ENCODE peak calls at places on chromosomes 6 and 20, in five cellular contexts. H, C, D, V and M are unnamed samples. For H3K9me3 and H3K36me3, the result is how much of the 10 kb centered on the place peaks cover.

GRCh38 chr6:112279044-112279916 is 24.9 kb upstream of the LAMA4 start:
- DNase-seq in H (no peak), C (no peak), D (no peak), V (peak), M (no peak)

GRCh38 chr6:38034269-38034914 is 214.9 kb downstream of the ZFAND3 start:
- DNase-seq in H (no peak), C (no peak), D (peak), V (no peak), M (no peak)

GRCh38 chr6:108848116-108848868 is at the start of gene ARMC2:
- DNase-seq in H (peak), C (peak), D (peak), V (peak), M (peak)

GRCh38 chr6:45812937-45813336 is 202.7 kb downstream of the CLIC5 start:
- DNase-seq in H (no peak), C (no peak), D (no peak), V (no peak), M (no peak)

GRCh38 chr6:162708971-162709370 is 18.6 kb downstream of the PRKN start:
- DNase-seq in H (no peak), C (no peak), D (no peak), V (no peak), M (no peak)

GRCh38 chr20:14657231-14657630 is 319.8 kb upstream of the FLRT3 start:
- DNase-seq in H (no peak), C (no peak), D (no peak), V (no peak), M (no peak)

GRCh38 chr20:44597516-44597915 is 15.1 kb downstream of the PKIG start:
- DNase-seq in H (no peak), C (no peak), D (no peak), V (no peak), M (no peak)

GRCh38 chr6:36793913-36794703 is 45.1 kb downstream of the CPNE5 start:
- DNase-seq in H (no peak), C (no peak), D (no peak), V (no peak), M (no peak)

GRCh38 chr6:31972709-31973350 is 892 bp upstream of the DXO start:
- DNase-seq in H (peak), C (no peak), D (no peak), V (no peak), M (no peak)

GRCh38 chr6:1491025-1491424 is 101.6 kb downstream of the FOXF2 start:
- DNase-seq in H (no peak), C (no peak), D (no peak), V (no peak), M (no peak)

GRCh38 chr6:56841372-56841749 is 113.5 kb upstream of the BEND6 start:
- DNase-seq in H (no peak), C (no peak), D (no peak), V (no peak), M (no peak)

GRCh38 chr6:7138921-7139358 is 31.2 kb downstream of the RREB1 start:
- DNase-seq in H (no peak), C (no peak), D (peak), V (no peak), M (no peak)

GRCh38 chr6:169167581-169168301 is 85.9 kb downstream of the THBS2 start:
- DNase-seq in H (no peak), C (no peak), D (no peak), V (peak), M (no peak)

GRCh38 chr20:11403711-11404110 is 514.0 kb upstream of the BTBD3 start:
- DNase-seq in H (peak), C (no peak), D (no peak), V (no peak), M (no peak)

GRCh38 chr20:34781250-34781649 is 44.2 kb downstream of the NCOA6 start:
- DNase-seq in H (no peak), C (no peak), D (no peak), V (no peak), M (no peak)

GRCh38 chr6:135094403-135094821 is 39.8 kb upstream of the HBS1L start:
- DNase-seq in H (no peak), C (no peak), D (peak), V (no peak), M (peak)

GRCh38 chr20:57526067-57526884 is 1.3 kb upstream of the CTCFL start:
- DNase-seq in H (no peak), C (no peak), D (no peak), V (peak), M (no peak)

GRCh38 chr6:40997256-40997957 is 41.6 kb downstream of the UNC5CL start:
- DNase-seq in H (peak), C (no peak), D (peak), V (no peak), M (no peak)

GRCh38 chr20:62437985-62438384 is 10.6 kb upstream of the RBBP8NL start:
- DNase-seq in H (no peak), C (no peak), D (no peak), V (no peak), M (no peak)

GRCh38 chr6:65997539-65997938 is 290.5 kb upstream of the EYS start:
- DNase-seq in H (no peak), C (no peak), D (no peak), V (no peak), M (no peak)

GRCh38 chr6:24931752-24932691 is 3.7 kb downstream of the RIPOR2 start:
- DNase-seq in H (no peak), C (no peak), D (peak), V (no peak), M (no peak)

DNA sequence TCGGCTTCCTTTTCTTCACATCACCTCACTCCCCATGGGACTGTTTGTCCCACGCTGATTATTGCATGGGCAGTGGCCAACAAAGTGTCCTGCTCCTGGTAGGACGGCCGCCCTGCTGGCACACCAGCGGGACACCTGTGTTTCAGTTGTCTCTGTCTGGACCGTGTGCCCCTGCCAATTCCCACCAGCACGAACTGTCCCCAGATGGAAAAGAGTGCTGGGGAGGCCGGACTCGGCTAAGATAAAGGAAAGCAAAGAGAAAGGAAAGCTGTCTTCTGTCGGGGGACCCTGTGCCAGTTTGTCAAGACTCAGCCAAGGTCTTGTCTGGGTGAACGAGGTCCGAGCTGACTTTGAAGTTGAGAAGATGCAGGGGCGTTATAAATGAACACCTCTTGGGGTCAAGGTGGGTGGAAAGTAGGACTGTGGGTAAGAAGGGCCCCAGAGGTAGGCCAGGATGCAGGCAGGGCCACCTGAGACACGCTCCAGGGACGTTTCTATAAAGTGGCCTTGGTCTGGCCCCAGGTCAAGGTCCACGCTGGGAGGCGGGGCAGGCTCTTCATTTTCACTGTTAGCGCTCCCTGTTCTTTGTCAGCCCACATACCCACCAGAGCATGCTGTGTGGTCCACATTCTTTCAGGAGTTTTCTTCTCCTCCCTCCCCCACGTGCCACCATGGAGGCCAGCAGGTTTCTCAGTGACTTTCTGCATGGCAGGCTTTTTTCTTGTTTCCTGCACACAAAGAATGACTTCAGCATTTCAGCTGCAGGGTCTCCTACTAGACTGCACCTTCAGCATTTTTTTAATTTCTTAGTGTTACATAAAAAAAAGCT is 57.2 kb downstream of the FAM50B start:
- DNase-seq in H (no peak), C (no peak), D (no peak), V (no peak), M (no peak)
- H3K4me3 ChIP-seq in H (no peak), C (no peak), D (no peak), V (no peak), M (no peak)

GRCh38 chr20:41600926-41601631 is 17.1 kb downstream of the CHD6 start:
- DNase-seq in H (no peak), C (no peak), D (no peak), V (no peak), M (no peak)

GRCh38 chr20:41604002-41604401 is 14.2 kb downstream of the CHD6 start:
- DNase-seq in H (no peak), C (no peak), D (no peak), V (no peak), M (no peak)

GRCh38 chr20:41598719-41599118 is 19.5 kb downstream of the CHD6 start:
- DNase-seq in H (no peak), C (no peak), D (no peak), V (no peak), M (no peak)

GRCh38 chr20:41599699-41600104 is 18.5 kb downstream of the CHD6 start:
- DNase-seq in H (no peak), C (no peak), D (no peak), V (no peak), M (no peak)

GRCh38 chr20:41601742-41602141 is 16.4 kb downstream of the CHD6 start:
- DNase-seq in H (no peak), C (no peak), D (no peak), V (no peak), M (no peak)
- H3K9me3 ChIP-seq in H (under half), C (under half), D (under half), V (under half), M (under half)

GRCh38 chr6:158476389-158476788 is 83.5 kb upstream of the TMEM181 start:
- DNase-seq in H (no peak), C (no peak), D (no peak), V (no peak), M (no peak)

GRCh38 chr6:158475344-158476302 is 84.3 kb upstream of the TMEM181 start:
- DNase-seq in H (no peak), C (no peak), D (peak), V (no peak), M (no peak)

GRCh38 chr6:158485411-158485810 is 74.5 kb upstream of the TMEM181 start:
- DNase-seq in H (no peak), C (no peak), D (no peak), V (no peak), M (no peak)

GRCh38 chr6:158481612-158482473 is 78.0 kb upstream of the TMEM181 start:
- DNase-seq in H (no peak), C (no peak), D (peak), V (no peak), M (no peak)

DNA sequence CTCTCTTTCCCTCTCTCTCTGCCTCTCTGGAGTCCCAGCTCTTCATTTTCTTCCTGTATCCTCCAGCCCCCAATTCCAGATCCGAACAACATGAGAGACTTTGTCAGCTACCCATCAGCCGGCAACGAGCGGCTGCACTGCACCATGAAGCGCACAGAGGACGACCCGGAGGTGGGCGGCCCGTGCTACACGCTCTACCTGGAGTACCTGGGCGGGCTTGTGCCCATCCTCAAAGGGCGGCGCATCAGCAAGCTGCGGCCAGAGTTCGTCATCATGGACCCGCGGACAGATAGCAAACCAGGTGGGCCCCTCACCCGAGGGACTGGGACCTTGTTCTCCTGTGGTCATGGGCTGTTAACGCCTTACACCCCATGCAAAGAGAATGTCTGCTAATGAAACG is 78.9 kb upstream of the TMEM181 start:
- DNase-seq in H (no peak), C (no peak), D (no peak), V (no peak), M (no peak)
- H3K36me3 ChIP-seq in H (under half), C (under half), D (under half), V (half or more), M (under half)

DNA sequence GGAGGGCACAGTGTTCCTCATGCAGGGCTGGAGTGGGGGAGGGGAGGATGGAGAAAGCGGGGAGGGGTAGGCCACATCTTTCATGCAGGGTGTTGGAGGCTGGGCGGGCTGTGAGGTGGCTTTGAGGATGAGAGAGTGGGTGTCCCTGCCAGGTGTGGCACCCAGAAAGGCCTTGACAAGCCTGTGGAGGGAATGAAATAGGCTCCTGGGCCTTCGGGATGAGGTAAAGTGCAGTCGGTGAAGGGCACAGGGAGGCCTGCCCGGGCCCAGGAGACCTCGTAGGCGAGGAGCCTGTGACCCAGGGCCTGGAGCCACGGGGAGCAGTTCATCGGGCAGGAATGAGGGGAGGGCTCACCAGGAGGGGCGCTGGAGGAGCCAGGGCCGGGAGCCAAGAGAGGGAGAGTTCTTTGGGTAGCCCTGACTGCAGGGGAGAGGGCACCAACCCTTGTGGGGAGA is 7.6 kb downstream of the CEBPB start:
- DNase-seq in H (peak), C (no peak), D (no peak), V (no peak), M (no peak)
- H3K4me3 ChIP-seq in H (no peak), C (no peak), D (no peak), V (no peak), M (no peak)

GRCh38 chr6:156944412-156944811 is 167.2 kb downstream of the ARID1B start:
- DNase-seq in H (no peak), C (no peak), D (no peak), V (no peak), M (no peak)

GRCh38 chr6:156943816-156944215 is 166.6 kb downstream of the ARID1B start:
- DNase-seq in H (peak), C (no peak), D (no peak), V (no peak), M (no peak)

GRCh38 chr6:156938143-156938542 is 161.0 kb downstream of the ARID1B start:
- DNase-seq in H (no peak), C (no peak), D (no peak), V (no peak), M (no peak)

GRCh38 chr6:156943167-156943566 is 166.0 kb downstream of the ARID1B start:
- DNase-seq in H (no peak), C (no peak), D (no peak), V (no peak), M (no peak)

GRCh38 chr6:156942266-156942665 is 165.1 kb downstream of the ARID1B start:
- DNase-seq in H (no peak), C (no peak), D (peak), V (no peak), M (no peak)
- H3K9me3 ChIP-seq in H (under half), C (under half), D (under half), V (under half), M (under half)

GRCh38 chr20:47926731-47927130 is 141.4 kb upstream of the SULF2 start:
- DNase-seq in H (no peak), C (no peak), D (no peak), V (no peak), M (no peak)

GRCh38 chr20:47917549-47918070 is 132.3 kb upstream of the SULF2 start:
- DNase-seq in H (no peak), C (no peak), D (no peak), V (no peak), M (no peak)

GRCh38 chr20:47925603-47926002 is 140.3 kb upstream of the SULF2 start:
- DNase-seq in H (no peak), C (no peak), D (peak), V (no peak), M (no peak)

GRCh38 chr20:47921306-47922279 is 136.3 kb upstream of the SULF2 start:
- DNase-seq in H (no peak), C (no peak), D (peak), V (no peak), M (no peak)

DNA sequence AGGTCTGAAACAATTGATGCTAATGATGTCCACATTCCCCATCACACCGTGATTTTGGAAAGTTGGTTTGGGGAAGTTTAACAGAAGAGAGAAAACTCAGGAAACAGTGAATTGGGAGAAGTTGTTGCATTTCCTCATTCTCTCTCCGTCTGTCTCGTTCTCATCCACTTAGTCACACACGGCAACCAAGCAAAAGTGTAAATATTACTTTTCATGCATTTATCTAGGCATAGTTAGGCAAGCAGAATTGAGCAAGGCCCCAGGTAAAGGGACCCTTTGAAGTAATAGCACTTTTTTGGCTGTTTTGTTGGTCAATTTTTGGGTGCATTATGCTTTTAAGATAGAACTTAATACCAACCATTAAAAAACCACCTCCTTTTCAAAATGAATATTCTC is 137.0 kb upstream of the SULF2 start:
- DNase-seq in H (no peak), C (no peak), D (peak), V (no peak), M (no peak)
- H3K36me3 ChIP-seq in H (under half), C (under half), D (under half), V (under half), M (under half)

DNA sequence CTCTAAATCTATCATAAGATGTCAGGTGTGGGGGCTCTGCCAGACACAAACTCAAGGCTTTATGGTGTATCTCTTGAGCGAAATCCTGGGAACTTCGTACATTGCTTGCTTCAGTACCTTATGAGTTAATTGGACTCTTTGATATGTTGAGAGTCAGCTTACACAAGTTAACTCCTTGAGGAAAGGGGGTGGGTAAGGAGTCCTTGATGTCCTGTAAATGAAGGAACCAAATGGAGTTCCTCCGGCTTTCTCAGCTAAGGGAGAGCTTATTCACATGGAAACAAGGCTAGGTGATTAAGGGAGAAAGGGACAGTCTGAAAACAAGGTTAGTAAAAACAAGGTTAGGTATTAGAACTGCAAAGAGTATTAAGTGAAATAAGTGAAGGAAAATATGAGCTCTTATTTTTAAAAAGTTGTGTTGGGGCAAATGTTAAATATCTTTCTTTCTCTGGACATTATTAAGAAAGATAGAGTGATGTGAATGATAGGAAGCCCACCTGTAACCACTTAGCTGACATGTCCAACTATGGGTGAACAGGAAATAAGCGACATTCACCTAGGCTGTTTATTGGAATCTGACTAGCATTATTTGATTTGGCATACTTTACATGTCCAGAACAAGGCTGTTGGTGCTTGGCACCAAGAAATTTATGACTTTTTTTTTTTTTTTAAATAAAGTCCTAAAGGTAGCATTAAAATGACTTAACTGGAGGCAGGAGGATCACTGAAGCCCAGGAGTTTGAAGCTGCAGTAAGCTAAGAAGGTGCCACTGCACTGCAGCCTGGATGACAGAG is 26.5 kb downstream of the GTF2H5 start:
- DNase-seq in H (no peak), C (no peak), D (no peak), V (no peak), M (no peak)
- H3K4me3 ChIP-seq in H (no peak), C (no peak), D (no peak), V (no peak), M (no peak)

GRCh38 chr6:13287104-13287503 is 41.2 kb downstream of the TBC1D7 start:
- DNase-seq in H (no peak), C (no peak), D (no peak), V (no peak), M (no peak)

GRCh38 chr6:13284646-13285045 is 43.7 kb downstream of the TBC1D7 start:
- DNase-seq in H (no peak), C (no peak), D (no peak), V (no peak), M (no peak)

GRCh38 chr6:13283340-13283739 is 45.0 kb downstream of the TBC1D7 start:
- DNase-seq in H (no peak), C (no peak), D (no peak), V (no peak), M (no peak)

GRCh38 chr6:13286185-13286584 is 42.2 kb downstream of the TBC1D7 start:
- DNase-seq in H (no peak), C (no peak), D (no peak), V (no peak), M (no peak)

DNA sequence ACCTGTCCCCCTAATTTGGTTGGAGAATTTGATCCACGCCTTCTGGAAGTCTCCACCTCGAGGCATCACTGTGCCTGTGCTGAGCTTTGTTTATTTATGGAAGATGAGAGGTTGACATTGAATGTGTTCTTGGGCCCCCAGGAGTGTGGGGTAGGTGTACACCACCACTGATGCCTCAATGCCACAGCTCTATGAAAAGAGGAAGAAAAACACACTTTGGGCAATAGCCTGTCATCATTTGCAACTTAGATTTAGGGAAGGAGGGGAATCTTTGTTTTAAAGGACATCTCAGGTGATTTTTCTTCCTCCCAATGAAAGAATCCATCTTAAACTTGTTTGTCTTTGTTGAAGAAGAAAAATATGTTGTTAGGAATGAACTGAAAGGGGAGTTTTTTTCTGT is 42.6 kb downstream of the TBC1D7 start:
- DNase-seq in H (no peak), C (no peak), D (no peak), V (no peak), M (no peak)
- H3K9me3 ChIP-seq in H (under half), C (under half), D (under half), V (under half), M (under half)

GRCh38 chr20:25006431-25007167 is 14.0 kb upstream of the APMAP start:
- DNase-seq in H (no peak), C (no peak), D (no peak), V (no peak), M (no peak)
- H3K36me3 ChIP-seq in H (under half), C (under half), D (under half), V (under half), M (under half)